ENCODE peak calls at places on chromosome 9, in six cellular contexts. One of them, this sample, is unnamed.

GRCh38 chr9:135989722-135990467 is 28.7 kb upstream of the UBAC1 start:
- DNase-seq in T-helper 1 cell: no peak
- DNase-seq in left colon: peak; percentile 35
- DNase-seq in endodermal cell: no peak
- DNase-seq in adipocyte: no peak
- DNase-seq in epithelial cell of esophagus: no peak
- DNase-seq in this sample: peak; percentile 85

GRCh38 chr9:134986957-134987356 is 69.2 kb upstream of the FCN1 start:
- DNase-seq in T-helper 1 cell: no peak
- DNase-seq in left colon: no peak
- DNase-seq in endodermal cell: no peak
- DNase-seq in adipocyte: no peak
- DNase-seq in epithelial cell of esophagus: no peak
- DNase-seq in this sample: no peak

GRCh38 chr9:35162605-35163315 is 951 bp downstream of the UNC13B start:
- DNase-seq in T-helper 1 cell: no peak
- DNase-seq in left colon: no peak
- DNase-seq in endodermal cell: no peak
- DNase-seq in adipocyte: peak; percentile 15
- DNase-seq in epithelial cell of esophagus: no peak
- DNase-seq in this sample: peak; percentile 53

GRCh38 chr9:127919253-127919815 is 2.5 kb upstream of the ST6GALNAC4 start:
- DNase-seq in T-helper 1 cell: no peak
- DNase-seq in left colon: peak; percentile 67
- DNase-seq in endodermal cell: no peak
- DNase-seq in adipocyte: peak; percentile 98
- DNase-seq in epithelial cell of esophagus: peak; percentile 100
- DNase-seq in this sample: no peak

GRCh38 chr9:136059851-136060670 is 35.0 kb downstream of the NACC2 start:
- DNase-seq in T-helper 1 cell: no peak
- DNase-seq in left colon: no peak
- DNase-seq in endodermal cell: no peak
- DNase-seq in adipocyte: peak; percentile 50
- DNase-seq in epithelial cell of esophagus: no peak
- DNase-seq in this sample: no peak

GRCh38 chr9:86978986-86979385 is 31.7 kb upstream of the GAS1 start:
- DNase-seq in T-helper 1 cell: no peak
- DNase-seq in left colon: no peak
- DNase-seq in endodermal cell: no peak
- DNase-seq in adipocyte: peak; percentile 75
- DNase-seq in epithelial cell of esophagus: no peak
- DNase-seq in this sample: no peak

GRCh38 chr9:137453643-137454081 is 5.5 kb downstream of the NSMF start:
- DNase-seq in T-helper 1 cell: peak; percentile 34
- DNase-seq in left colon: peak; percentile 84
- DNase-seq in endodermal cell: peak; percentile 95
- DNase-seq in adipocyte: peak; percentile 65
- DNase-seq in epithelial cell of esophagus: peak; percentile 79
- DNase-seq in this sample: peak; percentile 28

GRCh38 chr9:114621975-114622609 is 11.0 kb downstream of the TMEM268 start:
- DNase-seq in T-helper 1 cell: no peak
- DNase-seq in left colon: no peak
- DNase-seq in endodermal cell: no peak
- DNase-seq in adipocyte: peak; percentile 50
- DNase-seq in epithelial cell of esophagus: peak; percentile 73
- DNase-seq in this sample: no peak

GRCh38 chr9:121333950-121334773 is 35.9 kb downstream of the STOM start:
- DNase-seq in T-helper 1 cell: no peak
- DNase-seq in left colon: no peak
- DNase-seq in endodermal cell: no peak
- DNase-seq in adipocyte: no peak
- DNase-seq in epithelial cell of esophagus: no peak
- DNase-seq in this sample: no peak

GRCh38 chr9:126471084-126471611 is 142.6 kb upstream of the LMX1B start:
- DNase-seq in T-helper 1 cell: peak; percentile 48
- DNase-seq in left colon: peak; percentile 63
- DNase-seq in endodermal cell: no peak
- DNase-seq in adipocyte: peak; percentile 76
- DNase-seq in epithelial cell of esophagus: no peak
- DNase-seq in this sample: no peak

GRCh38 chr9:91116711-91117110 is 245.0 kb downstream of the AUH start:
- DNase-seq in T-helper 1 cell: no peak
- DNase-seq in left colon: no peak
- DNase-seq in endodermal cell: no peak
- DNase-seq in adipocyte: no peak
- DNase-seq in epithelial cell of esophagus: no peak
- DNase-seq in this sample: no peak